ENCODE peak calls at places on chromosomes 6 and 20, in seven cellular contexts. L is HepG2, P is H1, H is GM12891, T is SK-N-SH, Q is K562, J is GM12878. V is an unnamed sample.

GRCh38 chr6:35719830-35720733 is 16.8 kb upstream of the ARMC12 start:
- DNase-seq in Q (peak), T (peak), J (peak), H (peak), P (peak), L (no peak), V (peak)

GRCh38 chr6:49550413-49551125 is at the start of gene C6orf141:
- DNase-seq in J (no peak), H (peak), L (no peak), T (peak), Q (no peak), P (peak), V (peak)

GRCh38 chr6:28953039-28953872 is 29.5 kb upstream of the TRIM27 start:
- DNase-seq in L (peak), J (peak), P (peak), H (no peak), T (peak), Q (peak), V (no peak)

GRCh38 chr20:19773471-19773870 is 15.4 kb downstream of the RIN2 start:
- DNase-seq in T (no peak), L (no peak), J (no peak), H (no peak), P (no peak), Q (no peak), V (no peak)

GRCh38 chr6:169971171-169971861 is 219.9 kb downstream of the ERMARD start:
- DNase-seq in Q (no peak), J (no peak), T (peak), H (no peak), L (no peak), P (peak), V (no peak)

GRCh38 chr6:15887491-15888461 is 224.9 kb upstream of the DTNBP1 start:
- DNase-seq in P (no peak), H (no peak), T (no peak), Q (no peak), L (no peak), J (no peak), V (no peak)

GRCh38 chr20:47754301-47754700 is 31.0 kb downstream of the SULF2 start:
- DNase-seq in H (no peak), L (no peak), Q (no peak), P (no peak), J (no peak), T (no peak), V (no peak)

GRCh38 chr6:137399949-137400443 is 94.2 kb downstream of the OLIG3 start:
- DNase-seq in Q (no peak), L (no peak), P (no peak), J (no peak), T (no peak), H (no peak), V (no peak)

GRCh38 chr6:125469915-125470314 is 168.1 kb upstream of the HDDC2 start:
- DNase-seq in T (no peak), J (no peak), P (no peak), L (no peak), Q (no peak), H (no peak), V (no peak)

GRCh38 chr6:111367393-111368088 is 115.5 kb downstream of the REV3L start:
- DNase-seq in Q (no peak), J (peak), T (no peak), H (no peak), L (no peak), P (no peak), V (no peak)

GRCh38 chr20:5073154-5074049 is 46.4 kb downstream of the PCNA start:
- DNase-seq in P (peak), H (no peak), T (peak), J (no peak), L (peak), Q (no peak), V (no peak)

GRCh38 chr6:53956068-53956711 is 155.1 kb upstream of the MLIP start:
- DNase-seq in P (peak), H (no peak), T (no peak), J (peak), L (peak), Q (peak), V (no peak)

GRCh38 chr6:164528539-164528938 is 780.9 kb downstream of the C6orf118 start:
- DNase-seq in J (no peak), Q (no peak), P (no peak), T (no peak), H (no peak), L (no peak), V (no peak)

GRCh38 chr6:4518506-4518905 is 257.7 kb upstream of the CDYL start:
- DNase-seq in P (no peak), T (no peak), H (no peak), J (peak), Q (no peak), L (no peak), V (no peak)

GRCh38 chr20:62741191-62741676 is 32.6 kb downstream of the NTSR1 start:
- DNase-seq in P (peak), H (no peak), T (no peak), J (no peak), Q (no peak), L (no peak), V (no peak)

GRCh38 chr6:41937881-41938574 is 3.6 kb downstream of the CCND3 start:
- DNase-seq in H (no peak), L (no peak), Q (peak), P (no peak), J (no peak), T (no peak), V (no peak)

GRCh38 chr20:44963325-44964215 is 2.7 kb upstream of the STK4 start:
- DNase-seq in T (no peak), H (no peak), Q (no peak), J (no peak), L (no peak), P (no peak), V (no peak)

GRCh38 chr6:106064103-106064502 is 22.0 kb upstream of the PRDM1 start:
- DNase-seq in L (no peak), J (no peak), Q (no peak), P (no peak), H (no peak), T (no peak), V (no peak)

GRCh38 chr6:108285381-108285780 is 9.5 kb upstream of the AFG1L start:
- DNase-seq in P (no peak), L (no peak), T (no peak), H (no peak), Q (no peak), J (no peak), V (no peak)

GRCh38 chr6:146358341-146359046 is 185.1 kb upstream of the RAB32 start:
- DNase-seq in Q (no peak), J (no peak), P (no peak), H (no peak), T (no peak), L (no peak), V (no peak)

GRCh38 chr6:44733146-44733545 is 345.6 kb downstream of the CDC5L start:
- DNase-seq in H (no peak), Q (no peak), J (no peak), P (no peak), T (no peak), L (no peak), V (no peak)

GRCh38 chr6:129981598-129981997 is 36.8 kb upstream of the L3MBTL3 start:
- DNase-seq in H (no peak), Q (no peak), J (no peak), T (no peak), P (no peak), L (no peak), V (no peak)

GRCh38 chr20:32961956-32962517 is 42.2 kb downstream of the SUN5 start:
- DNase-seq in Q (no peak), T (peak), J (no peak), L (no peak), H (no peak), P (peak), V (no peak)

GRCh38 chr6:6969761-6970223 is 138.0 kb upstream of the RREB1 start:
- DNase-seq in P (no peak), H (no peak), L (peak), Q (peak), T (no peak), J (no peak), V (no peak)

GRCh38 chr20:10387686-10388085 is 46.3 kb downstream of the MKKS start:
- DNase-seq in J (no peak), H (no peak), L (no peak), P (no peak), T (no peak), Q (no peak), V (no peak)

GRCh38 chr6:13561624-13562267 is 12.7 kb upstream of the SIRT5 start:
- DNase-seq in P (no peak), L (peak), Q (no peak), H (no peak), J (no peak), T (no peak), V (no peak)

GRCh38 chr6:25296217-25296905 is 17.2 kb downstream of the CARMIL1 start:
- DNase-seq in H (no peak), L (no peak), J (no peak), P (no peak), Q (no peak), T (no peak), V (no peak)

GRCh38 chr20:59992531-59992930 is 34.3 kb downstream of the CDH26 start:
- DNase-seq in Q (no peak), T (no peak), J (no peak), L (no peak), P (no peak), H (no peak), V (no peak)

GRCh38 chr6:53014744-53015143 is 19.7 kb upstream of the GSTA4 start:
- DNase-seq in J (no peak), L (no peak), P (no peak), Q (no peak), T (no peak), H (no peak), V (no peak)

GRCh38 chr6:113050010-113050893 is 703.1 kb downstream of the RFPL4B start:
- DNase-seq in L (no peak), P (no peak), Q (no peak), J (no peak), H (no peak), T (no peak), V (no peak)
- TF ChIP-seq TAF1 in L (no peak), P (no peak), Q (no peak), J (no peak), H (no peak), T (no peak), V (no peak)

DNA sequence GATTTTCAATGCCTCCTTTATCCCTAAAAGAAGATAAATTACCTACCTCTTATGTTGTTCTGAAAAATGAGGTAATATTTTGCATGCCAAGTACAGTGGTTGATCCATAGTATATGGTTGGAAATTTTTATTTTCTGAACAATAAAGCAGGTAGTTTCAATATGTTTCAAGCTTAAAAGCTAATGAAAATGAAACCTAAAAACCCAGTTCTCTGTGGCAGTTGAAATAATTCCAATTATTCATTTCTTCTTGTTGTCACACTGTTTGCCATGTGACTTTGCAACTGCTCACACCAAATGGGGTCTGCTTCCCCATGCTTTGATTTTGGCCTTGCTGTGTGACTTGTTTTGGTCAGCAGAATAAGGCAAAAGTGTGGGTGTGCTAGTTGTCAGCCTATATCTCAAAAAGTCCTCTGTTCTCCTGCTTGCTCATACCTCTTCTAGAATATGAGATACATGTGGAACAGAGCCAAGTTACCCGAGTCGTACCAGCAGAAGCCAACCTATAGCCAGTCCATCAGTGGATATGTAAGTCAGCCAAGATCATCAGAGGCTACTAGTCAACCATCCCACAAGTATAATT is 197.2 kb upstream of the THEMIS start:
- DNase-seq in Q (no peak), T (no peak), L (no peak), H (no peak), J (no peak), P (no peak), V (no peak)
- TF ChIP-seq POLR2AphosphoS5 in Q (no peak), T (no peak), L (no peak), H (no peak), J (no peak), P (no peak), V (no peak)

GRCh38 chr20:21548390-21549035 is 34.6 kb upstream of the NKX2-2 start:
- DNase-seq in L (no peak), T (no peak), H (no peak), P (no peak), Q (no peak), J (peak), V (no peak)
- TF ChIP-seq TAF1 in L (no peak), T (no peak), H (no peak), P (no peak), Q (no peak), J (no peak), V (no peak)

GRCh38 chr6:115554060-115554459 is 506.6 kb downstream of the FRK start:
- DNase-seq in P (no peak), T (no peak), J (no peak), H (no peak), L (no peak), Q (no peak), V (no peak)
- TF ChIP-seq POLR2AphosphoS5 in P (no peak), T (no peak), J (no peak), H (no peak), L (no peak), Q (no peak), V (no peak)

DNA sequence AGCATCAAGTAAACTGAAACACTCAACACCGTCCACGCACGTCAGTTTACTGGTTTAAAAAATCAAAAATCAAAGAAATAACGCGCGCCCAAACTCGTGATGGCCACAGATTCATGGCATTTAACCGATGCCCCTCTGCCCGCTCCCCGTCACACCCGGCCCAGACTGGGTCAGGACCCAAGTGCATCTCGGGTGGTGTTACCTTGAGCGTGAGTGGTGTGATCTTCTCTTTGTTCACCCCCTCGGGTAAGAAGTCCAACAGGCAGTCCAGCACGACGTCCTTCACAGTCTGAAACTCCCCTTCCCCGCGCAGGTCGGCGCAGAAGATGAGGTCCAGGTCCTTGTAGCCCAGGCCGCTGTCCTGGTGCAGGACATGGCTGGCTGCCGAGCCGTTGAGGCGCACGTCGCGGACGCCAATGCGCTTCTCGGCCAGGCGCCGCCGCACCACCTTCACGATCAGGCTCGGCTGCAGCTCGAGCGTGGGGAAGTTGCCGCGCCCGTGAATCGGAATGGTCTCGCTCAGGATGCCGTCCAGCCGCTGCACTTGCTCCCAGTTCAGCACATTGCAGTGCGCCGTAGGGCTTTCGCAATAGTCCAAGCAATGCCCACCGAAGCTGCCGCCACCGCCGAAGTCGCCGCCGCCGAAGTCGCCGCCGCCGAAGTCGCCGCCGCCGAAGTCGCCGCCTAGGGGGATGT is 945 bp downstream of the TENT5A start:
- DNase-seq in P (peak), Q (no peak), L (peak), T (no peak), H (no peak), J (no peak), V (no peak)
- TF ChIP-seq TAF1 in P (no peak), Q (no peak), L (peak), T (no peak), H (no peak), J (no peak), V (no peak)

DNA sequence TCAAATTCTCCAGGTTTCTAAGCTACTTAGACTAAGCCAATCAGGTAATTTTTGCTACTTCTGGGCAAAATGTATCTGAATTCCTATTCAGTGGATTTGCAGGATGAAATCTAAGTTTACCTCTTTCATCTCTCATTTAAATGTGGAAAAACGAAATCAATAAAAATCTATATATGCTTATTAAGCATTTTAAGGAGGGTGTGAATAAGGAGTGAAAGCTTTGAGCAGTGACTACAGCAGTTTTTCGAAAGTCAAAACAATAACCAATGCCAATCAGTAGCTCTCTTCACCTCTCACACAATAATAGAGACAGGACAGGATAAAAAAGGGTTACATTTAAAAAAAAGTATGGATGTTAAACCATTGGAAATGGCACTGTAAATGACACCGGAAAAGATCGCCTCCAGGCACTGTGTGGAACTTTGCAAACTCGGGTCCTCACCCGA is 476 bp upstream of the BCKDHB start:
- DNase-seq in T (no peak), P (no peak), Q (no peak), H (no peak), J (no peak), L (no peak), V (no peak)
- TF ChIP-seq POLR2AphosphoS5 in T (peak), P (no peak), Q (no peak), H (peak), J (no peak), L (peak), V (no peak)

GRCh38 chr20:6169251-6169650 is 46.4 kb upstream of the FERMT1 start:
- DNase-seq in J (no peak), H (no peak), Q (no peak), P (no peak), T (no peak), L (peak), V (no peak)
- TF ChIP-seq TAF1 in J (no peak), H (no peak), Q (no peak), P (no peak), T (no peak), L (no peak), V (no peak)

V was measured in GM12892.